ENCODE peak calls at places on chromosomes 1 and 21, in eight cellular contexts. Y is CD8-positive, alpha-beta memory T cell; Q is colonic mucosa; P is SJCRH30; J is uterus; R is OCI-LY7; L is heart right ventricle; V is esophagus squamous epithelium. N is an unnamed sample.

GRCh38 chr1:246647513-246647912 is 76.7 kb upstream of the SCCPDH start:
- DNase-seq in V (no peak), R (no peak), P (no peak), Y (no peak), L (no peak), J (no peak), Q (no peak), N (no peak)

GRCh38 chr1:175788586-175789252 is 45.3 kb upstream of the TNR start:
- DNase-seq in L (no peak), Q (no peak), Y (no peak), P (no peak), V (no peak), J (no peak), R (no peak), N (no peak)

GRCh38 chr1:5596651-5597050 is 395.6 kb downstream of the NPHP4 start:
- DNase-seq in R (no peak), L (no peak), Q (peak; percentile 4), V (no peak), J (no peak), P (no peak), Y (no peak), N (no peak)

GRCh38 chr21:40901690-40902089 is 54.7 kb upstream of the DSCAM start:
- DNase-seq in P (no peak), Q (no peak), Y (no peak), J (peak; percentile 52), R (no peak), L (peak; percentile 46), V (no peak), N (no peak)

GRCh38 chr21:24023402-24023801 is 1583.9 kb downstream of the MRPL39 start:
- DNase-seq in Q (no peak), Y (no peak), J (no peak), R (no peak), L (no peak), V (no peak), P (no peak), N (no peak)

GRCh38 chr1:52523376-52523775 is 29.5 kb downstream of the TUT4 start:
- DNase-seq in J (no peak), V (no peak), P (no peak), Y (no peak), R (no peak), Q (no peak), L (no peak), N (no peak)

GRCh38 chr1:180236698-180237509 is 6.8 kb downstream of the LHX4 start:
- DNase-seq in R (no peak), L (no peak), P (no peak), J (no peak), V (no peak), Q (no peak), Y (no peak), N (peak; percentile 55)

GRCh38 chr21:25583370-25584133 is 23.7 kb downstream of the MRPL39 start:
- DNase-seq in R (no peak), Y (no peak), J (no peak), Q (no peak), V (no peak), L (no peak), P (no peak), N (no peak)

GRCh38 chr1:64539808-64540207 is 69.9 kb downstream of the CACHD1 start:
- DNase-seq in R (no peak), Y (no peak), Q (peak; percentile 48), P (peak; percentile 10), V (no peak), L (peak; percentile 85), J (peak; percentile 81), N (no peak)

GRCh38 chr1:214335567-214335966 is 54.6 kb downstream of the SMYD2 start:
- DNase-seq in Q (no peak), R (no peak), Y (no peak), P (no peak), L (no peak), J (no peak), V (no peak), N (no peak)

GRCh38 chr1:145985502-145986439 is 10.6 kb downstream of the TXNIP start:
- DNase-seq in R (no peak), Q (no peak), V (no peak), L (peak; percentile 87), Y (no peak), P (peak; percentile 94), J (peak; percentile 77), N (no peak)

GRCh38 chr1:183023601-183024351 is 556 bp downstream of the LAMC1 start:
- DNase-seq in R (peak; percentile 87), L (peak; percentile 63), P (peak; percentile 63), J (peak; percentile 68), Q (peak; percentile 81), Y (peak; percentile 12), V (no peak), N (peak; percentile 84)
- H3K4me1 ChIP-seq in R (peaks cover 51% of the 10 kb centered on the region), L (peaks cover 60% of the 10 kb centered on the region), P (peaks cover 22% of the 10 kb centered on the region), J (no peaks in the 10 kb centered on the region), Q (no peaks in the 10 kb centered on the region), Y (peaks cover 11% of the 10 kb centered on the region), V (peaks cover 3% of the 10 kb centered on the region), N (peaks cover 43% of the 10 kb centered on the region)

GRCh38 chr1:183029591-183030000 is 6.4 kb downstream of the LAMC1 start:
- DNase-seq in P (no peak), R (no peak), L (no peak), Y (no peak), V (no peak), J (no peak), Q (no peak), N (no peak)

GRCh38 chr1:183027031-183027430 is 3.8 kb downstream of the LAMC1 start:
- DNase-seq in L (no peak), J (no peak), Q (no peak), P (no peak), V (no peak), Y (no peak), R (no peak), N (no peak)

GRCh38 chr1:183032122-183032921 is 9.1 kb downstream of the LAMC1 start:
- DNase-seq in L (no peak), R (no peak), P (peak; percentile 37), Y (no peak), J (no peak), Q (no peak), V (no peak), N (no peak)

GRCh38 chr1:183027791-183028190 is 4.6 kb downstream of the LAMC1 start:
- DNase-seq in Y (no peak), Q (no peak), V (no peak), L (no peak), P (no peak), R (peak; percentile 31), J (no peak), N (no peak)

DNA sequence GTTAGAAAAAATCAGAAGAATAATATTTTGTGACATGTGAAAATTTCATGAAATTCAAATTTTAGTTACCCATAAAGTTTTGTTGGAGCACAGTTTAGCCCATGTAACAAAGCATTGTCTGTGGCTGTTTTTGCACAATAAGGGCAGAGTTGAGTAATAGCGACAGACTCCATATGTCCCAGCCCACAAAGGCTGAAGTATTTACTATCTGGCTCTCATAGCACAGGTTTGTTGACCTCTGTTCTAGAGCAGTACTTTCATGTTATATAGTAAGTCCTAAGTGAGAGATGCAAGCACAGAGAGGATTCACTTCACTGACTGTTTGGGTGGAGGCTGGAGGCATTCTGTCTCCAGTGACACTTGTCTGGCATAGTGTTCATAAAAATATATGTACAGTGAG is 6.8 kb downstream of the LAMC1 start:
- DNase-seq in J (no peak), L (no peak), Q (no peak), Y (no peak), R (no peak), V (no peak), P (no peak), N (no peak)
- H3K4me1 ChIP-seq in J (no peaks in the 10 kb centered on the region), L (peaks cover 88% of the 10 kb centered on the region), Q (no peaks in the 10 kb centered on the region), Y (peaks cover 10% of the 10 kb centered on the region), R (peaks cover 79% of the 10 kb centered on the region), V (peaks cover 3% of the 10 kb centered on the region), P (peaks cover 61% of the 10 kb centered on the region), N (peaks cover 34% of the 10 kb centered on the region)

GRCh38 chr1:56287736-56288135 is 291.6 kb downstream of the PLPP3 start:
- DNase-seq in P (no peak), Y (no peak), J (no peak), Q (no peak), V (no peak), L (no peak), R (no peak), N (no peak)

GRCh38 chr1:56286506-56286905 is 292.9 kb downstream of the PLPP3 start:
- DNase-seq in J (no peak), P (no peak), R (no peak), L (no peak), Q (no peak), Y (no peak), V (no peak), N (no peak)

GRCh38 chr1:56285554-56286402 is 293.6 kb downstream of the PLPP3 start:
- DNase-seq in L (peak; percentile 29), Q (no peak), V (no peak), R (no peak), Y (no peak), P (no peak), J (peak; percentile 20), N (no peak)

GRCh38 chr1:56286956-56287355 is 292.4 kb downstream of the PLPP3 start:
- DNase-seq in Q (no peak), P (no peak), L (no peak), Y (no peak), R (no peak), V (no peak), J (no peak), N (no peak)

DNA sequence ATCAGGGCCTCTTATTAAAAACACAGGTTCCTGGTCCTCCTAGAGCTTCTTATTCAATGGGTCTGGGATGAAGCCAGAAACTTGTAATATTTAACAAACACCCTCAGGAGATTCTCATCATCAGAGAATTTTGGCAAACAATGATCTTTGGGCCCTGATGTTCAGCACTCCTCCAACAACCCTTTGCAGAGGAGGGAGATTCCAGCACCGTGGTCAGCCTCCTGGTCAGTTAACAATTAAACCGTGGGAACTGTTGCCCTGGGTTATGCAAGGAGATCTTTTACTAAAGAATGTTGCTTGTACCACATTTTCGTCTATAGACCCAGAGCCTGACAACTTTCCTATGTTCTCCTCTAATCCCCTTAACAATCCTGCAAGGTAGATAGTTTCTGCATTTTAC is 294.4 kb downstream of the PLPP3 start:
- DNase-seq in P (no peak), Q (no peak), V (no peak), R (no peak), Y (no peak), J (peak; percentile 48), L (peak; percentile 23), N (peak; percentile 11)
- H3K4me1 ChIP-seq in P (no peaks in the 10 kb centered on the region), Q (no peaks in the 10 kb centered on the region), V (no peaks in the 10 kb centered on the region), R (no peaks in the 10 kb centered on the region), Y (no peaks in the 10 kb centered on the region), J (no peaks in the 10 kb centered on the region), L (peaks cover 35% of the 10 kb centered on the region), N (no peaks in the 10 kb centered on the region)

DNA sequence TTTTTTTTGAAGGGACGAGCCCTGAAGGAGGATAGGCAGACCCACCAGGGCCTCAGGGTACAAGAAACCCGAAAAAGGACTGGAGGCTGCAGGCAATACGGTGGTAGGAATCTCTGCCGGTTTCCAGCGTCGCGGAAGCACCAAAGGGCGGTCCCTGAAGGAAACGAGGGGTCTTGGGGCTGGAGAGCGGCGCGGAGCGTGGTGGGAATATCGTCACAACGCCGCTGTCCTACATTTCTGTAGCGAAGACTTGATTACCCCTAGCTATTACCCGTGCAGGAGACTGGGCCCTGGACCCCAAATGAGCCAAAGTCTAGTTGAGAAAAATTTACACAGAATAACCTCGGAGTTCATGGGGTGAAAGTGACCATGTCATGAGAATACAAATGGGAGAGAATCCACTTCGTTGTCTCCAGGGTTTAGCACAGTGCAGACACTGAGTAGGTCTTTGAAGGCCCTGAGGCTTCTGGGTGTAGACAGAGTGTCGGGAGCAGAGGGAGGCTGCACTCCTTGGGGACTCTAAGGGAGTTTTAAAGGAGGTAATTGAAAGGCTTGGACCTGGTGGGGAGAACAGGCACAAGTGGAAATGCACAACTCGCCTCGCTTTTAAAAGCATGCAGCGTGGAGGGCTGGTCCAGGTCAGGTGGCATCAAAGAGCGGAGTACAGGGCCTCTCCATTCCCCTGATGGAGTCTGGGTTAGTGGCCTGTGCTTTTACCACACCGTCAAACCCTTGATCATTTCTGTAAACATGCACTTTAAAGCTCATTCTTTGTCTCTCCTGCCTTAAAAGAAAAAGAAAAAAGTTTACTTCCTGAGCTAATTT is 1.5 kb downstream of the ATP1A1 start:
- DNase-seq in V (no peak), R (peak; percentile 46), J (no peak), Q (peak; percentile 65), Y (peak; percentile 69), L (no peak), P (peak; percentile 43), N (peak; percentile 60)
- H3K4me1 ChIP-seq in V (peaks cover 46% of the 10 kb centered on the region), R (peaks cover 55% of the 10 kb centered on the region), J (peaks cover 9% of the 10 kb centered on the region), Q (peaks cover 21% of the 10 kb centered on the region), Y (peaks cover 53% of the 10 kb centered on the region), L (peaks cover 61% of the 10 kb centered on the region), P (peaks cover 16% of the 10 kb centered on the region), N (peaks cover 49% of the 10 kb centered on the region)